ENCODE peak calls at places on chromosomes 7 and 10, in eight cellular contexts. L, E, D, Q, R, Z, W and P are unnamed samples.

GRCh38 chr10:117552156-117552620 is 9.6 kb downstream of the EMX2 start:
- DNase-seq in L (no peak), E (no peak), D (no peak), Q (peak), R (no peak), Z (no peak), W (no peak), P (no peak)

GRCh38 chr7:130838738-130839137 is 104.7 kb upstream of the KLF14 start:
- DNase-seq in L (peak), E (peak), D (no peak), Q (no peak), R (no peak), Z (peak), W (peak), P (peak)

GRCh38 chr7:69283421-69283820 is 314.9 kb upstream of the AUTS2 start:
- DNase-seq in L (peak), E (no peak), D (no peak), Q (no peak), R (no peak), Z (no peak), W (peak), P (no peak)

GRCh38 chr10:88952647-88953111 is at the start of gene ACTA2:
- DNase-seq in L (peak), E (peak), D (no peak), Q (no peak), R (no peak), Z (no peak), W (peak), P (no peak)

GRCh38 chr7:117809958-117810357 is 63.3 kb downstream of the CTTNBP2 start:
- DNase-seq in L (peak), E (no peak), D (no peak), Q (peak), R (no peak), Z (peak), W (no peak), P (peak)

GRCh38 chr10:111077715-111078504 is 1.1 kb downstream of the ADRA2A start:
- DNase-seq in L (peak), E (no peak), D (no peak), Q (peak), R (peak), Z (no peak), W (no peak), P (no peak)

GRCh38 chr7:99894738-99895137 is 17.9 kb upstream of the OR2AE1 start:
- DNase-seq in L (no peak), E (no peak), D (no peak), Q (no peak), R (no peak), Z (no peak), W (no peak), P (no peak)

GRCh38 chr10:6074489-6075301 is 12.5 kb upstream of the IL2RA start:
- DNase-seq in L (peak), E (peak), D (no peak), Q (no peak), R (no peak), Z (no peak), W (no peak), P (peak)

GRCh38 chr10:103451091-103451801 is 924 bp downstream of the CALHM2 start:
- DNase-seq in L (peak), E (no peak), D (no peak), Q (no peak), R (peak), Z (no peak), W (peak), P (peak)

GRCh38 chr10:118662228-118663035 is 67.0 kb upstream of the PRLHR start:
- DNase-seq in L (no peak), E (peak), D (no peak), Q (no peak), R (no peak), Z (no peak), W (no peak), P (no peak)

GRCh38 chr10:61978965-61979364 is 77.5 kb downstream of the ARID5B start:
- DNase-seq in L (no peak), E (no peak), D (no peak), Q (peak), R (peak), Z (no peak), W (no peak), P (peak)

GRCh38 chr10:123043409-123043925 is 34.7 kb downstream of the ACADSB start:
- DNase-seq in L (peak), E (peak), D (no peak), Q (peak), R (no peak), Z (peak), W (peak), P (peak)

GRCh38 chr7:155032978-155033377 is 30.1 kb upstream of the PAXIP1 start:
- DNase-seq in L (no peak), E (no peak), D (no peak), Q (peak), R (no peak), Z (no peak), W (no peak), P (no peak)

GRCh38 chr7:159097661-159098423 is 46.8 kb downstream of the VIPR2 start:
- DNase-seq in L (no peak), E (no peak), D (no peak), Q (no peak), R (no peak), Z (no peak), W (no peak), P (no peak)

GRCh38 chr7:99267530-99268360 is 4.9 kb upstream of the MYH16 start:
- DNase-seq in L (peak), E (peak), D (no peak), Q (no peak), R (no peak), Z (no peak), W (peak), P (no peak)

GRCh38 chr7:28165971-28166955 is 14.3 kb downstream of the JAZF1 start:
- DNase-seq in L (peak), E (peak), D (no peak), Q (no peak), R (no peak), Z (no peak), W (peak), P (no peak)

GRCh38 chr10:119425102-119425880 is 117.2 kb downstream of the RGS10 start:
- DNase-seq in L (no peak), E (no peak), D (no peak), Q (no peak), R (no peak), Z (no peak), W (no peak), P (no peak)

GRCh38 chr10:102115775-102116174 is 4.4 kb downstream of the LDB1 start:
- DNase-seq in L (no peak), E (peak), D (no peak), Q (no peak), R (no peak), Z (no peak), W (no peak), P (peak)

GRCh38 chr10:93915603-93916002 is 21.8 kb downstream of the SLC35G1 start:
- DNase-seq in L (no peak), E (no peak), D (no peak), Q (peak), R (no peak), Z (no peak), W (no peak), P (no peak)

GRCh38 chr10:33306126-33306525 is 28.3 kb downstream of the NRP1 start:
- DNase-seq in L (peak), E (peak), D (no peak), Q (no peak), R (no peak), Z (no peak), W (no peak), P (no peak)

GRCh38 chr7:97307521-97308108 is 190.1 kb downstream of the SDHAF3 start:
- DNase-seq in L (no peak), E (no peak), D (no peak), Q (no peak), R (no peak), Z (no peak), W (no peak), P (peak)

GRCh38 chr7:131629203-131629871 is 72.9 kb upstream of the PODXL start:
- DNase-seq in L (peak), E (peak), D (no peak), Q (no peak), R (no peak), Z (no peak), W (no peak), P (no peak)

GRCh38 chr7:28038175-28038855 is 142.3 kb downstream of the JAZF1 start:
- DNase-seq in L (no peak), E (peak), D (no peak), Q (no peak), R (no peak), Z (no peak), W (no peak), P (no peak)

GRCh38 chr7:32119790-32120196 is 49.6 kb upstream of the PDE1C start:
- DNase-seq in L (no peak), E (no peak), D (no peak), Q (peak), R (no peak), Z (no peak), W (no peak), P (no peak)

GRCh38 chr7:92834661-92835139 is 1.7 kb downstream of the CDK6 start:
- DNase-seq in L (no peak), E (no peak), D (peak), Q (peak), R (peak), Z (peak), W (no peak), P (peak)

GRCh38 chr7:117445206-117445605 is 17.9 kb upstream of the ASZ1 start:
- DNase-seq in L (no peak), E (peak), D (no peak), Q (no peak), R (no peak), Z (no peak), W (no peak), P (no peak)

GRCh38 chr10:14684363-14684762 is 90.3 kb downstream of the FAM107B start:
- DNase-seq in L (peak), E (no peak), D (no peak), Q (peak), R (no peak), Z (no peak), W (no peak), P (no peak)

GRCh38 chr7:96319444-96319843 is 2.5 kb downstream of the SLC25A13 start:
- DNase-seq in L (no peak), E (peak), D (no peak), Q (no peak), R (no peak), Z (no peak), W (no peak), P (peak)

GRCh38 chr7:44259547-44260457 is 59.0 kb downstream of the YKT6 start:
- DNase-seq in L (peak), E (peak), D (no peak), Q (no peak), R (no peak), Z (no peak), W (peak), P (no peak)

GRCh38 chr7:36037121-36037662 is 115.9 kb upstream of the EEPD1 start:
- DNase-seq in L (peak), E (peak), D (no peak), Q (peak), R (no peak), Z (no peak), W (peak), P (peak)

GRCh38 chr10:72663971-72664370 is 28.0 kb upstream of the MCU start:
- DNase-seq in L (no peak), E (peak), D (no peak), Q (no peak), R (no peak), Z (no peak), W (no peak), P (no peak)

GRCh38 chr10:16352146-16352545 is 84.7 kb upstream of the PTER start:
- DNase-seq in L (no peak), E (no peak), D (no peak), Q (no peak), R (no peak), Z (no peak), W (no peak), P (no peak)

GRCh38 chr10:59622320-59622901 is 87.2 kb downstream of the SLC16A9 start:
- DNase-seq in L (peak), E (peak), D (no peak), Q (peak), R (peak), Z (peak), W (peak), P (peak)

GRCh38 chr10:10852464-10852863 is 165.2 kb upstream of the CELF2 start:
- DNase-seq in L (no peak), E (no peak), D (no peak), Q (no peak), R (no peak), Z (no peak), W (no peak), P (no peak)

GRCh38 chr10:46329690-46330016 is 42.9 kb downstream of the ANTXRL start:
- DNase-seq in L (no peak), E (no peak), D (no peak), Q (peak), R (no peak), Z (no peak), W (no peak), P (no peak)

GRCh38 chr10:50310560-50311174 is 59.4 kb upstream of the ASAH2 start:
- DNase-seq in L (no peak), E (no peak), D (no peak), Q (peak), R (no peak), Z (peak), W (no peak), P (peak)

GRCh38 chr10:43324847-43325246 is 46.6 kb upstream of the FXYD4 start:
- DNase-seq in L (no peak), E (no peak), D (no peak), Q (no peak), R (no peak), Z (no peak), W (no peak), P (no peak)

GRCh38 chr7:6505685-6506559 is 45.3 kb downstream of the GRID2IP start:
- DNase-seq in L (no peak), E (no peak), D (no peak), Q (no peak), R (no peak), Z (no peak), W (no peak), P (no peak)

GRCh38 chr7:135956393-135956792 is 20.8 kb downstream of the MTPN start:
- DNase-seq in L (no peak), E (no peak), D (no peak), Q (no peak), R (no peak), Z (no peak), W (no peak), P (no peak)

GRCh38 chr10:59905735-59906416 is 480 bp downstream of the CCDC6 start:
- DNase-seq in L (no peak), E (no peak), D (no peak), Q (no peak), R (peak), Z (no peak), W (no peak), P (no peak)